ENCODE peak calls at places on chromosomes 13 and 19, in nine cellular contexts. Z is stomach; B is effector memory CD4-positive, alpha-beta T cell; J is mesendoderm; F is CD4-positive, alpha-beta memory T cell; U is dorsolateral prefrontal cortex; I is psoas muscle; X is AG09309; D is heart left ventricle. E is an unnamed sample.

GRCh38 chr13:97280478-97280877 is 58.3 kb downstream of the MBNL2 start:
- DNase-seq in D (no peak), Z (no peak), U (no peak), B (no peak), F (no peak), X (no peak), I (no peak), J (peak), E (no peak)

GRCh38 chr19:11125994-11126685 is 29.4 kb downstream of the SPC24 start:
- DNase-seq in D (peak), F (peak), Z (peak), I (peak), X (no peak), U (peak), B (peak), J (peak), E (peak)

GRCh38 chr13:106350208-106350607 is 185.3 kb downstream of the EFNB2 start:
- DNase-seq in F (no peak), B (no peak), Z (peak), U (no peak), D (no peak), J (peak), X (no peak), I (no peak), E (no peak)

GRCh38 chr19:2970201-2970838 is 7.0 kb upstream of the TLE6 start:
- DNase-seq in F (no peak), U (no peak), B (no peak), X (no peak), I (no peak), J (no peak), Z (no peak), D (no peak), E (no peak)

GRCh38 chr19:14425696-14426138 is 6.6 kb upstream of the DDX39A start:
- DNase-seq in D (no peak), U (no peak), Z (no peak), I (no peak), X (no peak), B (no peak), J (peak), F (no peak), E (no peak)

GRCh38 chr13:95492044-95492801 is 60.3 kb upstream of the CLDN10 start:
- DNase-seq in I (no peak), X (no peak), D (no peak), J (peak), U (no peak), Z (peak), B (no peak), F (no peak), E (no peak)

GRCh38 chr19:15369594-15369891 is 10.0 kb downstream of the AKAP8 start:
- DNase-seq in U (no peak), F (no peak), Z (no peak), D (no peak), I (no peak), X (no peak), J (no peak), B (no peak), E (no peak)

GRCh38 chr13:32840840-32841713 is 175.1 kb upstream of the KL start:
- DNase-seq in I (no peak), F (no peak), D (no peak), Z (peak), B (no peak), X (no peak), U (no peak), J (no peak), E (no peak)

GRCh38 chr19:19079571-19079970 is 15.8 kb downstream of the SLC25A42 start:
- DNase-seq in F (no peak), I (no peak), X (no peak), B (no peak), D (no peak), Z (no peak), U (no peak), J (no peak), E (no peak)

GRCh38 chr13:101703081-101703480 is 250.6 kb downstream of the ITGBL1 start:
- DNase-seq in D (no peak), F (no peak), U (no peak), B (no peak), I (no peak), Z (no peak), X (no peak), J (no peak), E (no peak)

GRCh38 chr19:30371960-30372824 is at the start of gene ZNF536:
- DNase-seq in J (no peak), I (no peak), U (peak), D (no peak), X (no peak), B (no peak), Z (peak), F (no peak), E (peak)

GRCh38 chr19:2560369-2560768 is 84.4 kb downstream of the GADD45B start:
- DNase-seq in J (no peak), X (no peak), B (no peak), D (peak), I (no peak), F (no peak), U (no peak), Z (no peak), E (no peak)

GRCh38 chr13:71524245-71525002 is 342.6 kb downstream of the DACH1 start:
- DNase-seq in F (no peak), J (no peak), Z (no peak), D (no peak), U (no peak), B (no peak), I (no peak), X (no peak), E (no peak)

GRCh38 chr19:40778865-40779284 is 828 bp downstream of the RAB4B start:
- DNase-seq in F (no peak), X (no peak), I (no peak), D (no peak), J (no peak), Z (no peak), U (no peak), B (no peak), E (no peak)

GRCh38 chr19:42239544-42240220 is 2.7 kb downstream of the GSK3A start:
- DNase-seq in F (no peak), X (no peak), B (no peak), D (no peak), J (no peak), Z (no peak), U (no peak), I (no peak), E (no peak)

GRCh38 chr13:79285159-79285558 is 120.9 kb downstream of the RBM26 start:
- DNase-seq in J (no peak), X (no peak), F (no peak), B (no peak), U (no peak), Z (no peak), I (no peak), D (no peak), E (no peak)

GRCh38 chr13:97568850-97569249 is 134.9 kb downstream of the RAP2A start:
- DNase-seq in I (no peak), B (no peak), J (peak), U (no peak), Z (peak), X (no peak), D (peak), F (no peak), E (no peak)

GRCh38 chr19:18118420-18119242 is 21.1 kb downstream of the MAST3 start:
- DNase-seq in D (no peak), Z (no peak), U (no peak), X (no peak), I (no peak), F (no peak), B (no peak), J (no peak), E (peak)

GRCh38 chr13:80276371-80277289 is 64.3 kb downstream of the SPRY2 start:
- DNase-seq in Z (no peak), J (peak), F (no peak), D (no peak), B (no peak), X (no peak), I (no peak), U (no peak), E (peak)

GRCh38 chr19:18840288-18841260 is 8.8 kb downstream of the UPF1 start:
- DNase-seq in U (no peak), Z (no peak), I (no peak), X (no peak), F (no peak), D (peak), B (no peak), J (no peak), E (peak)

DNA sequence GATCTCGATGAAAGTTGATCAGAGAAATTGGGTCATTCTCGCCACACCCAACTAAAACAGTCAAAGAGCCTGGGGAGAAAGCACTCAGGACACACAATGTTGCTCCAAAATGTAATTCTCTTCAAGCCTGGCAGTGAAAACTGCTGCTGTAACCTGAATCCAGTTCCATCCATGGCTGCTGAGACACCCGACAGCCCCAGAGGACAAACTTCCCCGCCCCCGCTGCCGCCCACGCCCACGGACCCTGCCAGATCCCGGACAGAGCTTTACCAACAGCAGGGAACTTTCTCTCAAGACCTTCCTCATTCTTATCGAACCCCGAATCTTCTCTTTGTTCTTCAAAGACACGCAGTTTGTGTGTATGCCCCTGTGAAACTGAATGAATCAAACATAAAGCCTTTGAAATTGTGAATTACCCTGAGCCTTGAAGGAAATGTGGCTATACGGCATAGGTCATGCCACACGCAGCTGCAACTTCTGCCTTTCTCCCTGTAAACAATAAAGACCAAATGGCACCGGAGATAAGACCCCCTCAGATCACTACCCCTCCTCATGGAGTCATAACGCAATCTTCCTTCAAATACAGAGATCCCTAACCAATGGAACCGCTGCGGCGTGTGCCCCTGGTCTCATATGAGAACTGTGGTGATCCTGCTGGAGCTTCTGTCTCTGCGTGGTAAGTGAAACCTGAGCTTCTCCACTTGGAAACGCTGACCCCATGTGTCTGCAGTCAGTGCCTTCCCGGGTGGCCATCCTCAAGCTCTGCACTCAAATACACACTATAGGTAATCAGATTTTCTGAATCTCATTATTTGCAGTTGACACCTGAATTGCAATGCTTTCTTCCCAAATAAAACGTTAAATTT is 4.8 kb upstream of the LAMP1 start:
- DNase-seq in B (no peak), U (no peak), X (no peak), D (no peak), I (peak), J (no peak), Z (no peak), F (no peak), E (peak)
- H3K4me3 ChIP-seq in B (peak), U (peak), X (peak), D (peak), I (peak), J (no peak), Z (peak), F (peak), E (no peak)

GRCh38 chr13:65453982-65454381 is 1776.2 kb downstream of the PCDH9 start:
- DNase-seq in X (no peak), I (no peak), Z (no peak), D (no peak), F (no peak), U (no peak), J (no peak), B (no peak), E (no peak)

GRCh38 chr13:65460136-65460535 is 1770.0 kb downstream of the PCDH9 start:
- DNase-seq in B (no peak), F (no peak), Z (no peak), X (no peak), J (no peak), U (no peak), I (no peak), D (no peak), E (no peak)

GRCh38 chr13:65456150-65456912 is 1773.8 kb downstream of the PCDH9 start:
- DNase-seq in Z (no peak), B (no peak), U (no peak), J (no peak), F (no peak), D (no peak), X (no peak), I (no peak), E (no peak)

GRCh38 chr13:65454403-65454802 is 1775.7 kb downstream of the PCDH9 start:
- DNase-seq in F (no peak), D (no peak), B (no peak), I (no peak), J (no peak), U (no peak), Z (no peak), X (no peak), E (no peak)
- H3K4me3 ChIP-seq in F (no peak), D (no peak), B (no peak), I (no peak), J (no peak), U (no peak), Z (no peak), X (no peak), E (no peak)

GRCh38 chr13:99894835-99895427 is 76.6 kb downstream of the ZIC5 start:
- DNase-seq in Z (no peak), I (no peak), B (no peak), J (peak), D (no peak), X (no peak), U (no peak), F (no peak), E (peak)

GRCh38 chr13:99893567-99893966 is 78.0 kb downstream of the ZIC5 start:
- DNase-seq in U (no peak), I (no peak), X (no peak), J (no peak), D (no peak), Z (no peak), B (no peak), F (no peak), E (peak)

GRCh38 chr13:99894105-99894504 is 77.5 kb downstream of the ZIC5 start:
- DNase-seq in I (no peak), Z (no peak), B (no peak), J (no peak), F (no peak), X (no peak), D (no peak), U (no peak), E (no peak)

GRCh38 chr13:99892189-99892588 is 79.4 kb downstream of the ZIC5 start:
- DNase-seq in D (no peak), U (no peak), I (no peak), X (no peak), B (no peak), Z (no peak), J (no peak), F (no peak), E (peak)

GRCh38 chr13:99892866-99893504 is 78.6 kb downstream of the ZIC5 start:
- DNase-seq in Z (no peak), F (no peak), I (no peak), X (no peak), B (no peak), U (no peak), D (no peak), J (no peak), E (peak)
- H3K4me3 ChIP-seq in Z (no peak), F (no peak), I (no peak), X (no peak), B (no peak), U (peak), D (no peak), J (no peak), E (no peak)

GRCh38 chr13:22801402-22802003 is 379.3 kb upstream of the SGCG start:
- DNase-seq in Z (no peak), D (no peak), I (no peak), U (no peak), F (no peak), J (peak), X (no peak), B (no peak), E (no peak)
- H3K4me3 ChIP-seq in Z (no peak), D (no peak), I (no peak), U (no peak), F (no peak), J (no peak), X (no peak), B (no peak), E (no peak)

GRCh38 chr13:51808811-51809210 is 4.8 kb upstream of the DHRS12 start:
- DNase-seq in B (no peak), J (no peak), I (no peak), F (no peak), Z (no peak), X (no peak), U (no peak), D (no peak), E (no peak)

GRCh38 chr13:51811046-51811445 is 7.1 kb upstream of the DHRS12 start:
- DNase-seq in J (no peak), U (no peak), B (no peak), F (no peak), Z (no peak), I (no peak), D (no peak), X (no peak), E (no peak)

GRCh38 chr13:51814825-51815650 is 11.1 kb upstream of the DHRS12 start:
- DNase-seq in Z (peak), F (peak), J (peak), B (peak), U (no peak), I (peak), D (peak), X (no peak), E (peak)

GRCh38 chr13:51814071-51814470 is 10.1 kb upstream of the DHRS12 start:
- DNase-seq in X (no peak), Z (no peak), I (no peak), U (no peak), F (no peak), D (no peak), J (no peak), B (no peak), E (no peak)

DNA sequence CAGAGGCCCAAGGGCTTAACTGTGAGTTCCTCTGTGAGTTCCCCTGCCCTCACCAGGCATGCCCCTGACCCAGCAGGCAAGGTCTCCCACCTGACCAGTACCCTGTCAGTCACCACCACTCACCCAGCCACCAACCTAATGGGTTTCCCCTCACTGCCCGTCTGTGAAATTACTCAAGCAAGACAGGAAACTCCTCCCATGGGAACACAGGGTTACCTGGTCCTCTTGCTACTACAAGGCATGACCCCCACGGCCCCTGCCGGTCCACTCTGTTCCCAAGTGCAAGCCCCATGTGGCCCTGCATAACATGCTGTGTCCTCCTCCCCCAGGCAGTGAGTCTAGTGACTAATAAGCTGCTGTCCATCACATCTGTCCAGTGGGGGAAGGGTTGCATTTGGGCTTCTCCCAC is 8.0 kb upstream of the DHRS12 start:
- DNase-seq in D (no peak), Z (no peak), F (no peak), I (no peak), J (no peak), B (no peak), X (no peak), U (no peak), E (no peak)
- H3K4me3 ChIP-seq in D (no peak), Z (no peak), F (no peak), I (no peak), J (no peak), B (no peak), X (no peak), U (no peak), E (no peak)

GRCh38 chr13:110950819-110951570 is 36.1 kb upstream of the ANKRD10 start:
- DNase-seq in J (no peak), F (no peak), X (no peak), I (no peak), B (no peak), U (no peak), D (no peak), Z (no peak), E (no peak)

GRCh38 chr13:110946171-110946570 is 31.3 kb upstream of the ANKRD10 start:
- DNase-seq in D (no peak), J (no peak), X (no peak), U (no peak), F (no peak), B (no peak), I (no peak), Z (no peak), E (peak)

GRCh38 chr13:110949628-110950027 is 34.8 kb upstream of the ANKRD10 start:
- DNase-seq in Z (no peak), F (no peak), B (no peak), J (no peak), X (no peak), U (no peak), D (no peak), I (no peak), E (no peak)

GRCh38 chr13:110950356-110950755 is 35.5 kb upstream of the ANKRD10 start:
- DNase-seq in D (no peak), Z (no peak), U (no peak), F (no peak), X (no peak), B (no peak), I (no peak), J (no peak), E (no peak)

GRCh38 chr13:110949116-110949515 is 34.2 kb upstream of the ANKRD10 start:
- DNase-seq in F (no peak), D (no peak), B (no peak), Z (no peak), I (no peak), U (no peak), J (no peak), X (no peak), E (no peak)
- H3K4me3 ChIP-seq in F (no peak), D (no peak), B (no peak), Z (no peak), I (no peak), U (no peak), J (no peak), X (no peak), E (no peak)

GRCh38 chr19:35797663-35798062 is 15.0 kb downstream of the PRODH2 start:
- DNase-seq in J (peak), U (peak), D (no peak), I (no peak), X (no peak), B (no peak), F (no peak), Z (no peak), E (peak)
- H3K4me3 ChIP-seq in J (no peak), U (peak), D (no peak), I (no peak), X (no peak), B (no peak), F (no peak), Z (peak), E (no peak)

GRCh38 chr13:46572758-46573384 is 19.9 kb downstream of the LRCH1 start:
- DNase-seq in Z (no peak), D (no peak), I (no peak), B (no peak), F (no peak), X (no peak), J (no peak), U (no peak), E (no peak)

GRCh38 chr13:46571189-46571901 is 18.4 kb downstream of the LRCH1 start:
- DNase-seq in J (peak), F (no peak), Z (no peak), I (no peak), D (no peak), B (no peak), X (no peak), U (no peak), E (no peak)

GRCh38 chr13:46570273-46570672 is 17.3 kb downstream of the LRCH1 start:
- DNase-seq in U (no peak), I (no peak), B (no peak), Z (no peak), X (no peak), D (no peak), F (no peak), J (no peak), E (no peak)

GRCh38 chr13:46569471-46569870 is 16.5 kb downstream of the LRCH1 start:
- DNase-seq in F (no peak), U (no peak), D (no peak), B (no peak), J (no peak), Z (no peak), X (no peak), I (no peak), E (no peak)

DNA sequence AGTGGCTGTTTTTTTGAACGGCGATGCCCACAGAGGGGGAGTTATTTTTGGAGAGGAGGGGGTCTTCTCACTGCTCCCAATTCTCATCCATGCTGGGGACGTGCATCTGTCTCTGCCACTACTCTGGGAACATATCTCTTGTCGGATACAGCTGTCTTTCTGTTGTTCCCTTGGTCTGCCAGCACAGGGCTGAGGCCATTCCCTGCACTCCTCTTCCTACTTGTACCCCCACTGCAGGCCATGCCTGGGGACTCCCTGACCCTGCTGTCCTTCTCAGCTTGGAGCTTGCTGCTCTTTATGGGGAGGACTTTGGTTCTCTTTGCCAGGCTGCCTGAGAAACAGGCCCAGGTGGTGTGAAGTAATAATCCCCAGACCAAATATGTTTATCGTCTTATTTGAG is 19.0 kb downstream of the LRCH1 start:
- DNase-seq in F (no peak), U (no peak), I (no peak), J (no peak), Z (no peak), B (no peak), X (no peak), D (no peak), E (no peak)
- H3K4me3 ChIP-seq in F (no peak), U (no peak), I (no peak), J (no peak), Z (no peak), B (no peak), X (no peak), D (no peak), E (no peak)

GRCh38 chr13:48634631-48635030 is 19.1 kb upstream of the CYSLTR2 start:
- DNase-seq in D (no peak), F (no peak), J (no peak), X (no peak), Z (no peak), I (no peak), B (no peak), U (no peak), E (no peak)
- H3K4me3 ChIP-seq in D (no peak), F (no peak), J (no peak), X (no peak), Z (no peak), I (no peak), B (no peak), U (no peak), E (no peak)